ENCODE peak calls at places on chromosomes 6 and 20, in eight cellular contexts. One of them, this sample, is unnamed.

GRCh38 chr6:125102901-125103300 is 50.7 kb upstream of the TPD52L1 start:
- DNase-seq in skeletal muscle cell: peak
- DNase-seq in GM03348: peak
- DNase-seq in right cardiac atrium: no peak
- DNase-seq in neural progenitor cell: no peak
- DNase-seq in myocyte: peak
- DNase-seq in caudate nucleus: no peak
- DNase-seq in body of pancreas: no peak
- DNase-seq in this sample: peak

GRCh38 chr6:134216304-134217029 is 101.4 kb downstream of the SGK1 start:
- DNase-seq in myocyte: no peak
- DNase-seq in skeletal muscle cell: no peak
- DNase-seq in body of pancreas: no peak
- DNase-seq in GM03348: no peak
- DNase-seq in neural progenitor cell: no peak
- DNase-seq in right cardiac atrium: no peak
- DNase-seq in caudate nucleus: no peak
- DNase-seq in this sample: no peak

GRCh38 chr6:108434222-108434621 is 126.5 kb upstream of the FOXO3 start:
- DNase-seq in myocyte: no peak
- DNase-seq in GM03348: no peak
- DNase-seq in body of pancreas: no peak
- DNase-seq in skeletal muscle cell: no peak
- DNase-seq in right cardiac atrium: no peak
- DNase-seq in neural progenitor cell: no peak
- DNase-seq in caudate nucleus: no peak
- DNase-seq in this sample: no peak

GRCh38 chr6:139173172-139173571 is 38.3 kb downstream of the HECA start:
- DNase-seq in skeletal muscle cell: no peak
- DNase-seq in caudate nucleus: no peak
- DNase-seq in GM03348: no peak
- DNase-seq in neural progenitor cell: no peak
- DNase-seq in body of pancreas: no peak
- DNase-seq in myocyte: no peak
- DNase-seq in right cardiac atrium: no peak
- DNase-seq in this sample: no peak

GRCh38 chr20:40493551-40493950 is 195.5 kb downstream of the MAFB start:
- DNase-seq in myocyte: no peak
- DNase-seq in skeletal muscle cell: no peak
- DNase-seq in body of pancreas: no peak
- DNase-seq in neural progenitor cell: no peak
- DNase-seq in GM03348: no peak
- DNase-seq in caudate nucleus: no peak
- DNase-seq in right cardiac atrium: no peak
- DNase-seq in this sample: peak

GRCh38 chr20:19993937-19994667 is 23.1 kb upstream of the NAA20 start:
- DNase-seq in body of pancreas: no peak
- DNase-seq in skeletal muscle cell: no peak
- DNase-seq in right cardiac atrium: no peak
- DNase-seq in neural progenitor cell: no peak
- DNase-seq in GM03348: peak
- DNase-seq in caudate nucleus: no peak
- DNase-seq in myocyte: peak
- DNase-seq in this sample: peak

GRCh38 chr20:1876975-1877603 is 18.1 kb upstream of the SIRPA start:
- DNase-seq in caudate nucleus: peak
- DNase-seq in myocyte: no peak
- DNase-seq in body of pancreas: no peak
- DNase-seq in skeletal muscle cell: no peak
- DNase-seq in right cardiac atrium: no peak
- DNase-seq in GM03348: peak
- DNase-seq in neural progenitor cell: peak
- DNase-seq in this sample: peak

GRCh38 chr6:96015321-96015790 is 418 bp upstream of the FUT9 start:
- DNase-seq in caudate nucleus: peak
- DNase-seq in right cardiac atrium: no peak
- DNase-seq in skeletal muscle cell: no peak
- DNase-seq in GM03348: no peak
- DNase-seq in neural progenitor cell: peak
- DNase-seq in myocyte: no peak
- DNase-seq in body of pancreas: peak
- DNase-seq in this sample: no peak

GRCh38 chr20:1014471-1014870 is 12.4 kb upstream of the RSPO4 start:
- DNase-seq in GM03348: no peak
- DNase-seq in caudate nucleus: no peak
- DNase-seq in neural progenitor cell: no peak
- DNase-seq in body of pancreas: no peak
- DNase-seq in right cardiac atrium: no peak
- DNase-seq in myocyte: no peak
- DNase-seq in skeletal muscle cell: no peak
- DNase-seq in this sample: no peak

GRCh38 chr6:24571361-24571760 is 74.6 kb downstream of the KIAA0319 start:
- DNase-seq in body of pancreas: no peak
- DNase-seq in GM03348: no peak
- DNase-seq in caudate nucleus: no peak
- DNase-seq in right cardiac atrium: no peak
- DNase-seq in skeletal muscle cell: no peak
- DNase-seq in myocyte: no peak
- DNase-seq in neural progenitor cell: no peak
- DNase-seq in this sample: no peak

GRCh38 chr6:109877028-109877726 is 100.9 kb upstream of the GPR6 start:
- DNase-seq in skeletal muscle cell: no peak
- DNase-seq in body of pancreas: no peak
- DNase-seq in neural progenitor cell: no peak
- DNase-seq in GM03348: no peak
- DNase-seq in right cardiac atrium: no peak
- DNase-seq in myocyte: no peak
- DNase-seq in caudate nucleus: no peak
- DNase-seq in this sample: no peak

GRCh38 chr6:12941422-12941821 is 224.9 kb downstream of the PHACTR1 start:
- DNase-seq in myocyte: no peak
- DNase-seq in caudate nucleus: no peak
- DNase-seq in neural progenitor cell: no peak
- DNase-seq in right cardiac atrium: no peak
- DNase-seq in body of pancreas: no peak
- DNase-seq in GM03348: peak
- DNase-seq in skeletal muscle cell: no peak
- DNase-seq in this sample: peak

GRCh38 chr6:98641929-98642328 is 192.4 kb upstream of the POU3F2 start:
- DNase-seq in skeletal muscle cell: no peak
- DNase-seq in GM03348: peak
- DNase-seq in myocyte: peak
- DNase-seq in right cardiac atrium: no peak
- DNase-seq in neural progenitor cell: peak
- DNase-seq in caudate nucleus: peak
- DNase-seq in body of pancreas: no peak
- DNase-seq in this sample: peak

GRCh38 chr6:12886961-12887775 is 170.6 kb downstream of the PHACTR1 start:
- DNase-seq in neural progenitor cell: peak
- DNase-seq in right cardiac atrium: no peak
- DNase-seq in skeletal muscle cell: no peak
- DNase-seq in GM03348: peak
- DNase-seq in caudate nucleus: no peak
- DNase-seq in myocyte: peak
- DNase-seq in body of pancreas: no peak
- DNase-seq in this sample: peak

GRCh38 chr20:53050338-53050737 is 78.2 kb downstream of the TSHZ2 start:
- DNase-seq in neural progenitor cell: no peak
- DNase-seq in GM03348: no peak
- DNase-seq in skeletal muscle cell: no peak
- DNase-seq in caudate nucleus: no peak
- DNase-seq in body of pancreas: no peak
- DNase-seq in myocyte: no peak
- DNase-seq in right cardiac atrium: no peak
- DNase-seq in this sample: peak

GRCh38 chr20:10857362-10858070 is 183.7 kb upstream of the JAG1 start:
- DNase-seq in body of pancreas: peak
- DNase-seq in right cardiac atrium: peak
- DNase-seq in GM03348: no peak
- DNase-seq in skeletal muscle cell: peak
- DNase-seq in caudate nucleus: no peak
- DNase-seq in myocyte: peak
- DNase-seq in neural progenitor cell: no peak
- DNase-seq in this sample: peak

GRCh38 chr6:10555625-10556309 is 34.6 kb downstream of the GCNT2 start:
- DNase-seq in caudate nucleus: peak
- DNase-seq in myocyte: peak
- DNase-seq in skeletal muscle cell: no peak
- DNase-seq in right cardiac atrium: peak
- DNase-seq in neural progenitor cell: peak
- DNase-seq in GM03348: peak
- DNase-seq in body of pancreas: peak
- DNase-seq in this sample: peak

GRCh38 chr6:134574491-134574890 is 256.6 kb upstream of the SGK1 start:
- DNase-seq in right cardiac atrium: no peak
- DNase-seq in GM03348: no peak
- DNase-seq in body of pancreas: no peak
- DNase-seq in neural progenitor cell: no peak
- DNase-seq in skeletal muscle cell: no peak
- DNase-seq in myocyte: no peak
- DNase-seq in caudate nucleus: no peak
- DNase-seq in this sample: no peak

GRCh38 chr6:124994648-124995047 is 32.4 kb downstream of the RNF217 start:
- DNase-seq in right cardiac atrium: no peak
- DNase-seq in caudate nucleus: no peak
- DNase-seq in skeletal muscle cell: no peak
- DNase-seq in GM03348: no peak
- DNase-seq in myocyte: peak
- DNase-seq in body of pancreas: no peak
- DNase-seq in neural progenitor cell: no peak
- DNase-seq in this sample: no peak

GRCh38 chr6:25193147-25193864 is 85.9 kb upstream of the CARMIL1 start:
- DNase-seq in caudate nucleus: no peak
- DNase-seq in GM03348: peak
- DNase-seq in skeletal muscle cell: peak
- DNase-seq in neural progenitor cell: no peak
- DNase-seq in myocyte: peak
- DNase-seq in right cardiac atrium: peak
- DNase-seq in body of pancreas: peak
- DNase-seq in this sample: peak

GRCh38 chr6:19465240-19465639 is 371.9 kb upstream of the ID4 start:
- DNase-seq in GM03348: no peak
- DNase-seq in right cardiac atrium: no peak
- DNase-seq in neural progenitor cell: no peak
- DNase-seq in myocyte: no peak
- DNase-seq in skeletal muscle cell: no peak
- DNase-seq in body of pancreas: no peak
- DNase-seq in caudate nucleus: no peak
- DNase-seq in this sample: no peak

GRCh38 chr20:51095755-51096509 is 73.0 kb upstream of the KCNG1 start:
- DNase-seq in myocyte: no peak
- DNase-seq in neural progenitor cell: peak
- DNase-seq in right cardiac atrium: no peak
- DNase-seq in skeletal muscle cell: no peak
- DNase-seq in caudate nucleus: no peak
- DNase-seq in GM03348: no peak
- DNase-seq in body of pancreas: no peak
- DNase-seq in this sample: no peak

GRCh38 chr20:61756966-61757677 is 308.6 kb downstream of the TAF4 start:
- DNase-seq in body of pancreas: no peak
- DNase-seq in skeletal muscle cell: no peak
- DNase-seq in neural progenitor cell: no peak
- DNase-seq in myocyte: no peak
- DNase-seq in GM03348: no peak
- DNase-seq in right cardiac atrium: no peak
- DNase-seq in caudate nucleus: no peak
- DNase-seq in this sample: no peak

GRCh38 chr6:102799051-102799450 is 1405.5 kb downstream of the GRIK2 start:
- DNase-seq in myocyte: no peak
- DNase-seq in neural progenitor cell: no peak
- DNase-seq in skeletal muscle cell: no peak
- DNase-seq in GM03348: no peak
- DNase-seq in right cardiac atrium: no peak
- DNase-seq in body of pancreas: no peak
- DNase-seq in caudate nucleus: no peak
- DNase-seq in this sample: no peak

GRCh38 chr6:166370489-166370888 is 12.3 kb downstream of the MPC1 start:
- DNase-seq in caudate nucleus: no peak
- DNase-seq in neural progenitor cell: no peak
- DNase-seq in myocyte: no peak
- DNase-seq in skeletal muscle cell: no peak
- DNase-seq in body of pancreas: no peak
- DNase-seq in right cardiac atrium: no peak
- DNase-seq in GM03348: no peak
- DNase-seq in this sample: no peak

GRCh38 chr6:8057793-8058192 is 6.4 kb downstream of the BLOC1S5 start:
- DNase-seq in skeletal muscle cell: no peak
- DNase-seq in body of pancreas: no peak
- DNase-seq in caudate nucleus: no peak
- DNase-seq in neural progenitor cell: no peak
- DNase-seq in GM03348: no peak
- DNase-seq in right cardiac atrium: no peak
- DNase-seq in myocyte: no peak
- DNase-seq in this sample: no peak

GRCh38 chr20:16004108-16004854 is 569.0 kb downstream of the KIF16B start:
- DNase-seq in right cardiac atrium: no peak
- DNase-seq in myocyte: no peak
- DNase-seq in caudate nucleus: no peak
- DNase-seq in body of pancreas: no peak
- DNase-seq in GM03348: no peak
- DNase-seq in neural progenitor cell: peak
- DNase-seq in skeletal muscle cell: no peak
- DNase-seq in this sample: no peak

GRCh38 chr6:169159331-169159730 is 94.3 kb downstream of the THBS2 start:
- DNase-seq in GM03348: no peak
- DNase-seq in skeletal muscle cell: no peak
- DNase-seq in myocyte: no peak
- DNase-seq in body of pancreas: no peak
- DNase-seq in neural progenitor cell: no peak
- DNase-seq in right cardiac atrium: no peak
- DNase-seq in caudate nucleus: no peak
- DNase-seq in this sample: no peak

GRCh38 chr6:147132889-147133288 is 71.3 kb upstream of the STXBP5 start:
- DNase-seq in GM03348: peak
- DNase-seq in neural progenitor cell: no peak
- DNase-seq in body of pancreas: no peak
- DNase-seq in myocyte: no peak
- DNase-seq in right cardiac atrium: no peak
- DNase-seq in skeletal muscle cell: peak
- DNase-seq in caudate nucleus: no peak
- DNase-seq in this sample: peak

GRCh38 chr6:165245716-165246115 is 63.7 kb downstream of the C6orf118 start:
- DNase-seq in neural progenitor cell: no peak
- DNase-seq in body of pancreas: no peak
- DNase-seq in GM03348: no peak
- DNase-seq in right cardiac atrium: no peak
- DNase-seq in caudate nucleus: no peak
- DNase-seq in myocyte: no peak
- DNase-seq in skeletal muscle cell: no peak
- DNase-seq in this sample: peak

This sample was measured in GM23248.